ENCODE peak calls at places on chromosome 13, in nine cellular contexts. T is neuronal stem cell, P is neural progenitor cell, Z is suprapubic skin, N is AG04450, M is iPS-NIHi11, I is hepatic stellate cell, O is Calu3, V is A549. S is an unnamed sample.
A peak's percentile ranks its signal among the peaks of the same experiment; 100 is the strongest.

GRCh38 chr13:109610517-109610916 is 175.9 kb downstream of the IRS2 start:
- DNase-seq in N (no peak), O (peak; percentile 28), M (peak; percentile 32), V (peak; percentile 31), Z (no peak), I (peak; percentile 5), T (no peak), P (peak; percentile 50), S (no peak)

GRCh38 chr13:59494560-59494970 is 669.2 kb downstream of the DIAPH3 start:
- DNase-seq in V (no peak), T (no peak), N (peak; percentile 76), P (no peak), M (no peak), Z (no peak), I (peak; percentile 36), O (no peak), S (no peak)

GRCh38 chr13:65095697-65096096 is 2134.4 kb downstream of the PCDH9 start:
- DNase-seq in M (no peak), T (no peak), Z (no peak), V (no peak), P (no peak), I (no peak), O (no peak), N (no peak), S (no peak)

GRCh38 chr13:109131698-109132257 is 502.4 kb downstream of the MYO16 start:
- DNase-seq in Z (no peak), N (no peak), M (peak; percentile 38), T (no peak), V (no peak), I (no peak), P (no peak), O (no peak), S (no peak)

GRCh38 chr13:24215732-24216131 is 55.2 kb downstream of the SPATA13 start:
- DNase-seq in P (peak; percentile 31), V (no peak), I (no peak), N (no peak), O (no peak), T (no peak), Z (no peak), M (no peak), S (no peak)

GRCh38 chr13:27016871-27017270 is 154.7 kb downstream of the USP12 start:
- DNase-seq in N (no peak), P (no peak), M (no peak), T (no peak), Z (no peak), I (no peak), V (no peak), O (no peak), S (no peak)

GRCh38 chr13:97285221-97285955 is 63.3 kb downstream of the MBNL2 start:
- DNase-seq in P (no peak), V (no peak), T (no peak), N (no peak), O (no peak), Z (no peak), M (no peak), I (no peak), S (no peak)

GRCh38 chr13:51643882-51644281 is 59.6 kb downstream of the WDFY2 start:
- DNase-seq in V (peak; percentile 47), N (peak; percentile 79), O (no peak), Z (no peak), P (no peak), M (no peak), I (peak; percentile 64), T (no peak), S (no peak)

GRCh38 chr13:30870049-30870884 is 35.8 kb upstream of the MEDAG start:
- DNase-seq in M (peak; percentile 82), T (peak; percentile 42), Z (peak; percentile 92), I (peak; percentile 89), O (peak; percentile 21), V (peak; percentile 38), N (peak; percentile 99), P (peak; percentile 11), S (no peak)

GRCh38 chr13:37109080-37109678 is 3.7 kb upstream of the CSNK1A1L start:
- DNase-seq in O (peak; percentile 11), V (peak; percentile 1), T (peak; percentile 18), Z (no peak), P (peak; percentile 30), N (peak; percentile 10), I (peak; percentile 11), M (peak; percentile 21), S (peak; percentile 26)

GRCh38 chr13:80979035-80979641 is 638.2 kb upstream of the SPRY2 start:
- DNase-seq in I (peak; percentile 17), Z (no peak), P (peak; percentile 74), N (peak; percentile 15), T (peak; percentile 37), O (peak; percentile 20), M (peak; percentile 57), V (peak; percentile 70), S (peak; percentile 26)

GRCh38 chr13:101648766-101649489 is 196.5 kb downstream of the ITGBL1 start:
- DNase-seq in O (no peak), I (no peak), V (peak; percentile 16), P (no peak), Z (no peak), N (no peak), M (no peak), T (no peak), S (no peak)

GRCh38 chr13:108463365-108463764 is 166.0 kb upstream of the MYO16 start:
- DNase-seq in V (peak; percentile 62), N (peak; percentile 62), Z (no peak), O (peak; percentile 8), T (no peak), P (no peak), I (peak; percentile 29), M (no peak), S (no peak)

GRCh38 chr13:45529758-45530157 is 65.0 kb downstream of the COG3 start:
- DNase-seq in I (no peak), M (no peak), Z (no peak), V (no peak), T (no peak), O (no peak), N (no peak), P (no peak), S (no peak)

GRCh38 chr13:91270031-91270430 is 77.5 kb upstream of the MIR17HG start:
- DNase-seq in T (no peak), M (no peak), N (no peak), O (no peak), I (no peak), Z (no peak), V (no peak), P (no peak), S (no peak)

GRCh38 chr13:26619321-26619720 is 61.8 kb downstream of the WASF3 start:
- DNase-seq in I (peak; percentile 34), P (no peak), Z (no peak), T (no peak), O (no peak), M (no peak), V (no peak), N (peak; percentile 29), S (no peak)

GRCh38 chr13:50873481-50873880 is 30.0 kb upstream of the DLEU7 start:
- DNase-seq in V (no peak), T (no peak), I (no peak), Z (no peak), O (no peak), N (no peak), M (no peak), P (no peak), S (no peak)

GRCh38 chr13:52399708-52400107 is 6.3 kb downstream of the THSD1 start:
- DNase-seq in Z (no peak), N (no peak), M (no peak), P (no peak), O (no peak), I (no peak), V (peak; percentile 46), T (no peak), S (no peak)

GRCh38 chr13:112859817-112860190 is 109.2 kb upstream of the MCF2L start:
- DNase-seq in V (no peak), Z (no peak), N (peak; percentile 46), M (no peak), O (no peak), I (no peak), T (no peak), P (no peak), S (no peak)

GRCh38 chr13:99863789-99864626 is 107.6 kb downstream of the ZIC5 start:
- DNase-seq in I (no peak), V (no peak), N (no peak), P (no peak), M (no peak), Z (no peak), O (no peak), T (no peak), S (no peak)

GRCh38 chr13:42561752-42562467 is 12.0 kb upstream of the TNFSF11 start:
- DNase-seq in Z (no peak), N (no peak), V (no peak), P (no peak), O (no peak), M (no peak), T (no peak), I (no peak), S (no peak)

S was measured in neural crest cell.